ENCODE peak calls at places on chromosome 19, in seven cellular contexts. O is aorta; V is naive thymus-derived CD4-positive, alpha-beta T cell; R is breast epithelium; M is fibroblast of lung; Y is psoas muscle; Z is left lung. E is an unnamed sample.
A peak's percentile ranks its signal among the peaks of the same experiment; 100 is the strongest.

GRCh38 chr19:52692431-52693008 is 42.3 kb downstream of the ZNF611 start:
- DNase-seq in R (no peak), Y (no peak), M (no peak), Z (no peak), O (no peak), V (no peak), E (no peak)

GRCh38 chr19:14450168-14450874 is 17.2 kb downstream of the PKN1 start:
- DNase-seq in V (peak; percentile 69), Z (peak; percentile 82), M (no peak), O (no peak), R (no peak), Y (peak; percentile 41), E (peak; percentile 67)

GRCh38 chr19:19209372-19209771 is 2.4 kb upstream of the NCAN start:
- DNase-seq in M (no peak), Y (no peak), Z (no peak), V (no peak), R (no peak), O (no peak), E (no peak)

GRCh38 chr19:11942843-11943108 is 17.9 kb downstream of the ZNF700 start:
- DNase-seq in O (no peak), Y (no peak), M (no peak), R (no peak), Z (no peak), V (no peak), E (peak; percentile 30)

GRCh38 chr19:48629599-48630288 is 7.4 kb downstream of the DBP start:
- DNase-seq in Y (peak; percentile 73), O (peak; percentile 65), M (peak; percentile 73), Z (no peak), R (no peak), V (peak; percentile 29), E (no peak)

GRCh38 chr19:55474269-55475265 is 1.9 kb upstream of the ZNF628 start:
- DNase-seq in R (no peak), O (no peak), Y (no peak), Z (peak; percentile 39), V (no peak), M (peak; percentile 92), E (no peak)

GRCh38 chr19:18576383-18576782 is 4.7 kb downstream of the UBA52 start:
- DNase-seq in V (no peak), Y (no peak), O (no peak), Z (peak; percentile 23), R (no peak), M (no peak), E (no peak)

GRCh38 chr19:57302020-57302465 is 18.2 kb upstream of the ZNF543 start:
- DNase-seq in O (peak; percentile 79), Y (peak; percentile 74), V (no peak), R (peak; percentile 78), M (peak; percentile 88), Z (no peak), E (peak; percentile 94)

GRCh38 chr19:41886761-41887710 is 4.1 kb downstream of the ARHGEF1 start:
- DNase-seq in R (no peak), Z (no peak), M (no peak), Y (no peak), V (peak; percentile 82), O (no peak), E (no peak)

GRCh38 chr19:10929402-10929794 is 787 bp downstream of the TIMM29 start:
- DNase-seq in M (no peak), R (no peak), V (no peak), Y (no peak), O (no peak), Z (peak; percentile 80), E (no peak)

GRCh38 chr19:5959260-5960004 is 18.5 kb downstream of the RANBP3 start:
- DNase-seq in O (peak; percentile 34), Y (no peak), M (no peak), Z (no peak), R (no peak), V (no peak), E (no peak)

GRCh38 chr19:5957132-5957531 is 20.8 kb downstream of the RANBP3 start:
- DNase-seq in R (no peak), V (no peak), M (peak; percentile 69), O (peak; percentile 36), Z (no peak), Y (no peak), E (no peak)

GRCh38 chr19:5956728-5957127 is 21.2 kb downstream of the RANBP3 start:
- DNase-seq in M (no peak), Z (no peak), Y (no peak), R (no peak), V (no peak), O (peak; percentile 30), E (no peak)

GRCh38 chr19:5958851-5959122 is 19.2 kb downstream of the RANBP3 start:
- DNase-seq in O (peak; percentile 40), V (no peak), Y (no peak), R (no peak), M (no peak), Z (no peak), E (no peak)

DNA sequence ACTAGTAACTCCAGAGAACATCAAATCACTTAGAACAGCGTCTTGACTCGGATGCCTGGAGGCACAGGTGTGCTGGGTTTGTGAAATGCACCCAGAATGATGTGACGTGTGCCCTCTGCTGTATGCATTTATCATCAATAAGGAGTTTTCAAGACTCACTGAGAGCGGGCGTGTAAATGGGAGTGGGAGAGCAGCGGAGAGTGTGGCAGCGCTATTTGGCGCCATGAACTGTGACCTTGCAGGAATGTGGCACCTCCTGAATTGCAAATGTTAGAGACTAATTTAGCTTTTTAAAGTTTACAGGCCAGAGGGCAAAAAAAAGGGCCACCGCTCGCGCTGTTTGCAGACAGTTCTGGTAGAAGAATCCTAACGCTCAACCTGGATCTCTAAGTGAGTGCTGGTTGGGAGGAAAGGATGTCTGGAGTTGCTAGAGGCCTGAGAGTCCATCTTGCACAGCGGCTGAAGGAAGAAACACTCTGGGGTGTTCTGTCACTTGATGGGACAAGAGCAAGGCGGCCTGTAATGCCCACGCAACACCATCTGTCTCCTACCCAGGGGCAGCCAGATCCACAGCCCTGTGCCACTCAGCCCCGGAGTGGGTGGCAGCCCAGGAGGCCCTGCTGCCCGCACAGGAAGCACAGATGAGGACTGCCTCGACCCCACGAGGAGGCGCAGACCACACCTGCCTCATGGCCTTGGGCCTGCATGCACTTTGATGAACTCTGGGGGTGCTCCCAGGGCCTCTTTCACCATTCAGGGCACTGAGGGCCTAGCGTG is 19.7 kb downstream of the RANBP3 start:
- DNase-seq in R (no peak), Z (no peak), V (no peak), O (peak; percentile 9), Y (no peak), M (no peak), E (no peak)
- H3K4me1 ChIP-seq in R (no peaks in the 10 kb centered on the region), Z (peaks cover 54% of the 10 kb centered on the region), V (peaks cover 46% of the 10 kb centered on the region), O (peaks cover 6% of the 10 kb centered on the region), Y (peaks cover 60% of the 10 kb centered on the region), M (peaks cover 40% of the 10 kb centered on the region), E (peaks cover 14% of the 10 kb centered on the region)

GRCh38 chr19:37413243-37414084 is 42.6 kb downstream of the ZNF527 start:
- DNase-seq in M (peak; percentile 2), V (no peak), R (no peak), Z (no peak), Y (no peak), O (no peak), E (no peak)

DNA sequence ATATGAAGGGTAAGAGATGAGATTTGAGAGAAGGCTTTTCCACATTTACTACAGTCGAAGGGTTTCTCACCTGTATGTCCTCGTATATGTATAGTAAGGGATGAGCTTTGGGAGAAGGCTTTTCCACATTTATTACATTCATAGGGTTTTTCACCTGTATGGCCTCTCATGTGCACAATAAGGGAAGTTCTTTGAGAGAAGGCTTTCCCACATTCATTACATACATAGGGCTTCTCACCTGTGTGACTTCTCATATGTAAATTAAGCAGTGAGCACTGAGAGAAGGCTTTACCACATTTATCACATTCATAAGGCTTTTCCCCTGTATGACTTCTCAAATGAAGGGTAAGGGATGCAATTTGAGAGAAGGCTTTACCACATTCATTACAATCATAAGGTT is 41.8 kb downstream of the ZNF527 start:
- DNase-seq in Z (no peak), R (no peak), Y (no peak), M (no peak), V (no peak), O (no peak), E (no peak)
- H3K9me3 ChIP-seq in Z (peaks cover 31% of the 10 kb centered on the region), R (peaks cover 74% of the 10 kb centered on the region), Y (peaks cover 97% of the 10 kb centered on the region), M (peaks cover 2% of the 10 kb centered on the region), V (peaks cover 36% of the 10 kb centered on the region), O (peaks cover 17% of the 10 kb centered on the region), E (peaks cover 27% of the 10 kb centered on the region)

GRCh38 chr19:2041686-2042484 is 9.2 kb downstream of the MKNK2 start:
- DNase-seq in M (peak; percentile 89), Y (peak; percentile 98), R (peak; percentile 99), Z (peak; percentile 100), V (peak; percentile 99), O (peak; percentile 99), E (peak; percentile 51)

GRCh38 chr19:2041436-2041685 is 9.7 kb downstream of the MKNK2 start:
- DNase-seq in V (no peak), O (no peak), R (no peak), Z (no peak), Y (no peak), M (no peak), E (no peak)

GRCh38 chr19:2043864-2044708 is 7.0 kb downstream of the MKNK2 start:
- DNase-seq in O (peak; percentile 50), Z (no peak), V (no peak), Y (peak; percentile 43), R (no peak), M (no peak), E (no peak)

GRCh38 chr19:2043269-2043641 is 7.8 kb downstream of the MKNK2 start:
- DNase-seq in O (peak; percentile 53), R (no peak), Z (peak; percentile 69), V (no peak), Y (no peak), M (no peak), E (no peak)

DNA sequence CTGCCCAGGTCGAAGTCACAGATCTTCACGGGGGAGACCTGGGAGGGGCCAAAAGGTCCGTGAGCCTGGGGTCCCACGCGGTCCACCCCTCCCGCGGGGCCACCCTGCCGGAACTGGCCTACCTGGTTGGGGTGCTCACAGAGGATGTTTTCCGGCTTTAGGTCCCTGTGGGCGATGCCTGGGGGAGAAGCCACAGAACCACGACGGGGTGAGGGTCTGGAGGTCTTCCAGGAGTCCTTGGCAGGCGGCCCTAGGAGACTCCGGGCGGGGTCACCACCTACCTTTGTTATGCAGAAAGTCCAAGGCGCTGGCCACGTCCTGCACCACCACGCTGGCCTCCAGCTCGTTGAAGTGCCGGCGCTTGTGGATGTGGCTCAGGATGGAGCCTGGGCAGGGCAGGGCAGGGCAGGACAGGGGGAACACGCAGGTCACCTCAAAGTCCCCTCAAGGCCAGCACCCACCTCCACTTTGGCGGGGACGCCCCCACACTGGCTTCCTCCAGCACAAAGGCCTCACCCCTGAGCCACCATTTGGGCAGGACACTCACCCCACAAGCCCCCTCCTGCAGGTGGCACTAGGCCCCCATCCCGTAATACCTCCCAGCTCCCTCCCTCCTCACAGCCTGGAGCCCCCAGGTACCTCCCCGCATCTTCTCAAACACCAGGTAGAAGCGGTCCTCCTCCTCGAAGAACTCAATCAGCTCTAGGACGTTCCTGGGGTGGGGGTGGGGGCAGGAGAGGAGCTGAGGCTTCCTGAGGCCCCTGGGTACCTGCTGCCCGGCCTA is 8.4 kb downstream of the MKNK2 start:
- DNase-seq in M (no peak), O (peak; percentile 60), Z (peak; percentile 83), R (no peak), V (no peak), Y (peak; percentile 49), E (no peak)
- H3K4me1 ChIP-seq in M (peaks cover 14% of the 10 kb centered on the region), O (peaks cover 3% of the 10 kb centered on the region), Z (peaks cover 38% of the 10 kb centered on the region), R (peaks cover 36% of the 10 kb centered on the region), V (peaks cover 28% of the 10 kb centered on the region), Y (peaks cover 82% of the 10 kb centered on the region), E (peaks cover 6% of the 10 kb centered on the region)

DNA sequence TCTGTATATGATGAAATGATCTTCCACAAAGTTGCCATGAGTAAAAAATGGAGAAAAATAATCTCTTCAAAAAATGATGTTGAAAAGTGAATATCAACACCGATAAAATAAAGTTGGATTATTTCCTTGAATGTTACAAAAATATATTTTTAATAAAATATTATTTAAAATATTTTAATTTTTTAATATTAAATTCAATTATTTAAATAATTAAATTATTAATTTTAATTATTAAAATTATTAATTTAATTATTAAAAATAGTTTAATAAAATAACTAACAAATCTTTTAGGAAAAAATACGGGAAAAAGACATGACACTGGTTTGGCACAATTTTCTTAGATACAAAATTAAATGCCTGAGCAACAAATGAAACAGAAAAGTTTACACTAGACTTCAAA is 21.3 kb downstream of the ZNF626 start:
- DNase-seq in Z (no peak), R (no peak), M (no peak), V (no peak), Y (no peak), O (no peak), E (no peak)
- H3K9me3 ChIP-seq in Z (no peaks in the 10 kb centered on the region), R (peaks cover 65% of the 10 kb centered on the region), M (no peaks in the 10 kb centered on the region), V (no peaks in the 10 kb centered on the region), Y (peaks cover 48% of the 10 kb centered on the region), O (peaks cover 26% of the 10 kb centered on the region), E (peaks cover 8% of the 10 kb centered on the region)

E was measured in PC-3.